ENCODE peak calls at places on chromosomes 3 and 15, in ten cellular contexts. X is astrocyte of the spinal cord; P is CD4-positive, alpha-beta T cell; E is AG04450; G is erythroblast; U is activated CD8-positive, alpha-beta T cell treated with anti-CD3 and anti-CD28 coated beads for 36 hours; S is T-helper 9 cell; K is choroid plexus epithelial cell; I is NCI-H524; A is RPMI7951. J is an unnamed sample.

GRCh38 chr3:168121175-168121853 is 25.6 kb upstream of the GOLIM4 start:
- DNase-seq in X (peak; percentile 44), P (no peak), E (no peak), G (no peak), U (no peak), S (no peak), K (peak; percentile 50), I (no peak), A (no peak), J (no peak)

GRCh38 chr3:186945255-186945823 is 15.0 kb downstream of the ST6GAL1 start:
- DNase-seq in X (no peak), P (no peak), E (no peak), G (no peak), U (no peak), S (no peak), K (no peak), I (no peak), A (no peak), J (no peak)

GRCh38 chr15:45386420-45386819 is 8.1 kb upstream of the GATM start:
- DNase-seq in X (no peak), P (no peak), E (no peak), G (no peak), U (no peak), S (no peak), K (no peak), I (peak; percentile 22), A (no peak), J (no peak)

GRCh38 chr3:48688032-48688736 is 2.5 kb upstream of the NCKIPSD start:
- DNase-seq in X (no peak), P (no peak), E (peak; percentile 75), G (no peak), U (no peak), S (no peak), K (no peak), I (no peak), A (no peak), J (no peak)

GRCh38 chr3:141643391-141643790 is 94.7 kb upstream of the RNF7 start:
- DNase-seq in X (peak; percentile 87), P (no peak), E (no peak), G (no peak), U (no peak), S (no peak), K (peak; percentile 64), I (no peak), A (no peak), J (peak; percentile 37)

GRCh38 chr15:76286231-76286879 is 24.9 kb downstream of the ETFA start:
- DNase-seq in X (no peak), P (peak; percentile 7), E (no peak), G (peak; percentile 14), U (peak; percentile 36), S (no peak), K (peak; percentile 43), I (no peak), A (peak; percentile 20), J (no peak)

GRCh38 chr3:184335661-184336483 is 1.5 kb upstream of the FAM131A start:
- DNase-seq in X (peak; percentile 79), P (peak; percentile 76), E (no peak), G (peak; percentile 95), U (peak; percentile 87), S (peak; percentile 88), K (peak; percentile 83), I (peak; percentile 54), A (peak; percentile 67), J (peak; percentile 76)

GRCh38 chr3:197028711-197029510 is 706 bp downstream of the MELTF start:
- DNase-seq in X (no peak), P (no peak), E (no peak), G (peak; percentile 54), U (peak; percentile 35), S (no peak), K (no peak), I (no peak), A (no peak), J (no peak)

GRCh38 chr3:125165189-125165947 is 47.2 kb downstream of the SLC12A8 start:
- DNase-seq in X (peak; percentile 46), P (no peak), E (no peak), G (no peak), U (no peak), S (no peak), K (peak; percentile 68), I (no peak), A (peak; percentile 52), J (no peak)

GRCh38 chr3:50405249-50405648 is 45.9 kb upstream of the TMEM115 start:
- DNase-seq in X (no peak), P (no peak), E (no peak), G (peak; percentile 59), U (peak; percentile 41), S (no peak), K (peak; percentile 27), I (no peak), A (peak; percentile 17), J (no peak)

GRCh38 chr3:183811638-183812037 is 13.7 kb downstream of the MAP6D1 start:
- DNase-seq in X (no peak), P (no peak), E (no peak), G (no peak), U (no peak), S (no peak), K (no peak), I (no peak), A (no peak), J (no peak)

GRCh38 chr3:25662921-25663320 is 1.8 kb downstream of the TOP2B start:
- DNase-seq in X (no peak), P (no peak), E (no peak), G (peak; percentile 56), U (no peak), S (no peak), K (no peak), I (no peak), A (no peak), J (no peak)

GRCh38 chr3:105483476-105483875 is 116.8 kb downstream of the ALCAM start:
- DNase-seq in X (no peak), P (no peak), E (no peak), G (no peak), U (no peak), S (no peak), K (peak; percentile 29), I (no peak), A (peak; percentile 31), J (no peak)

GRCh38 chr3:58688563-58688962 is 22.0 kb upstream of the FAM3D start:
- DNase-seq in X (no peak), P (no peak), E (no peak), G (no peak), U (no peak), S (no peak), K (no peak), I (no peak), A (no peak), J (no peak)

GRCh38 chr15:74906193-74906449 is 530 bp downstream of the FAM219B start:
- DNase-seq in X (no peak), P (no peak), E (no peak), G (peak; percentile 62), U (peak; percentile 46), S (no peak), K (no peak), I (peak; percentile 69), A (peak; percentile 43), J (no peak)

GRCh38 chr15:66765478-66766281 is 63.6 kb downstream of the SMAD6 start:
- DNase-seq in X (peak; percentile 53), P (no peak), E (no peak), G (no peak), U (no peak), S (no peak), K (no peak), I (no peak), A (peak; percentile 93), J (peak; percentile 93)

GRCh38 chr3:188947401-188947982 is 224.3 kb upstream of the TPRG1 start:
- DNase-seq in X (peak; percentile 93), P (no peak), E (no peak), G (peak; percentile 14), U (peak; percentile 59), S (no peak), K (peak; percentile 92), I (peak; percentile 91), A (peak; percentile 88), J (peak; percentile 83)

GRCh38 chr3:138833908-138834358 is 795 bp downstream of the PIK3CB start:
- DNase-seq in X (peak; percentile 31), P (no peak), E (no peak), G (peak; percentile 76), U (peak; percentile 38), S (no peak), K (peak; percentile 45), I (no peak), A (peak; percentile 12), J (no peak)

GRCh38 chr15:60551147-60551780 is 72.3 kb upstream of the ICE2 start:
- DNase-seq in X (no peak), P (no peak), E (no peak), G (no peak), U (peak; percentile 72), S (no peak), K (no peak), I (no peak), A (no peak), J (no peak)

GRCh38 chr3:195905970-195906864 is 2.1 kb downstream of the TNK2 start:
- DNase-seq in X (peak; percentile 50), P (peak; percentile 19), E (no peak), G (no peak), U (peak; percentile 19), S (no peak), K (peak; percentile 44), I (no peak), A (peak; percentile 80), J (no peak)

GRCh38 chr3:153244961-153245360 is 82.9 kb downstream of the RAP2B start:
- DNase-seq in X (peak; percentile 13), P (no peak), E (no peak), G (no peak), U (no peak), S (no peak), K (peak; percentile 58), I (no peak), A (no peak), J (no peak)

GRCh38 chr3:35737934-35738706 is 98.8 kb downstream of the ARPP21 start:
- DNase-seq in X (no peak), P (no peak), E (no peak), G (no peak), U (no peak), S (no peak), K (no peak), I (no peak), A (no peak), J (no peak)

GRCh38 chr15:71096676-71097075 is 18.6 kb upstream of the THSD4 start:
- DNase-seq in X (no peak), P (no peak), E (no peak), G (no peak), U (no peak), S (no peak), K (peak; percentile 33), I (no peak), A (peak; percentile 84), J (no peak)

GRCh38 chr3:140771030-140771677 is 93.3 kb downstream of the TRIM42 start:
- DNase-seq in X (no peak), P (no peak), E (no peak), G (no peak), U (no peak), S (no peak), K (no peak), I (no peak), A (no peak), J (no peak)

GRCh38 chr15:69679623-69680228 is 227.1 kb downstream of the RPLP1 start:
- DNase-seq in X (no peak), P (no peak), E (no peak), G (no peak), U (peak; percentile 89), S (no peak), K (no peak), I (no peak), A (peak; percentile 38), J (no peak)

GRCh38 chr3:71684752-71685151 is 40.5 kb downstream of the EIF4E3 start:
- DNase-seq in X (peak; percentile 78), P (no peak), E (peak; percentile 57), G (no peak), U (no peak), S (no peak), K (peak; percentile 87), I (no peak), A (peak; percentile 91), J (no peak)

GRCh38 chr3:171749128-171749527 is 61.2 kb downstream of the PLD1 start:
- DNase-seq in X (no peak), P (no peak), E (no peak), G (peak; percentile 22), U (no peak), S (no peak), K (no peak), I (no peak), A (peak; percentile 41), J (no peak)

GRCh38 chr3:186514296-186515002 is 29.7 kb downstream of the CRYGS start:
- DNase-seq in X (no peak), P (no peak), E (no peak), G (peak; percentile 10), U (peak; percentile 25), S (no peak), K (peak; percentile 26), I (no peak), A (no peak), J (no peak)

J was measured in breast epithelium.